ENCODE peak calls at places on chromosomes 4 and X, in seven cellular contexts. One of them, this sample, is unnamed.
A peak's percentile ranks its signal among the peaks of the same experiment; 100 is the strongest.

GRCh38 chrX:5458300-5458699 is 770.4 kb downstream of the NLGN4X start:
- DNase-seq in heart right ventricle: no peak
- DNase-seq in tibial nerve: no peak
- DNase-seq in body of pancreas: no peak
- DNase-seq in heart left ventricle: no peak
- DNase-seq in H9: peak; percentile 29
- DNase-seq in gastrocnemius medialis: no peak
- DNase-seq in this sample: no peak

GRCh38 chr4:48173055-48173991 is 39.3 kb upstream of the TXK start:
- DNase-seq in heart right ventricle: no peak
- DNase-seq in tibial nerve: no peak
- DNase-seq in body of pancreas: no peak
- DNase-seq in heart left ventricle: no peak
- DNase-seq in H9: peak; percentile 36
- DNase-seq in gastrocnemius medialis: no peak
- DNase-seq in this sample: no peak

GRCh38 chr4:41957634-41958033 is 22.4 kb downstream of the TMEM33 start:
- DNase-seq in heart right ventricle: no peak
- DNase-seq in tibial nerve: no peak
- DNase-seq in body of pancreas: no peak
- DNase-seq in heart left ventricle: no peak
- DNase-seq in H9: no peak
- DNase-seq in gastrocnemius medialis: no peak
- DNase-seq in this sample: no peak

GRCh38 chr4:26323807-26324206 is 3.0 kb downstream of the RBPJ start:
- DNase-seq in heart right ventricle: no peak
- DNase-seq in tibial nerve: no peak
- DNase-seq in body of pancreas: no peak
- DNase-seq in heart left ventricle: no peak
- DNase-seq in H9: no peak
- DNase-seq in gastrocnemius medialis: no peak
- DNase-seq in this sample: no peak

GRCh38 chr4:14924945-14925344 is 77.3 kb upstream of the CPEB2 start:
- DNase-seq in heart right ventricle: no peak
- DNase-seq in tibial nerve: no peak
- DNase-seq in body of pancreas: no peak
- DNase-seq in heart left ventricle: no peak
- DNase-seq in H9: no peak
- DNase-seq in gastrocnemius medialis: no peak
- DNase-seq in this sample: no peak

GRCh38 chrX:135086197-135086854 is 34.0 kb downstream of the ETDB start:
- DNase-seq in heart right ventricle: no peak
- DNase-seq in tibial nerve: peak; percentile 38
- DNase-seq in body of pancreas: peak; percentile 54
- DNase-seq in heart left ventricle: no peak
- DNase-seq in H9: peak; percentile 53
- DNase-seq in gastrocnemius medialis: no peak
- DNase-seq in this sample: no peak

GRCh38 chrX:30607155-30607554 is 29.6 kb upstream of the TASL start:
- DNase-seq in heart right ventricle: no peak
- DNase-seq in tibial nerve: no peak
- DNase-seq in body of pancreas: no peak
- DNase-seq in heart left ventricle: no peak
- DNase-seq in H9: no peak
- DNase-seq in gastrocnemius medialis: no peak
- DNase-seq in this sample: no peak

GRCh38 chrX:42085836-42086235 is 162.5 kb upstream of the CASK start:
- DNase-seq in heart right ventricle: no peak
- DNase-seq in tibial nerve: no peak
- DNase-seq in body of pancreas: no peak
- DNase-seq in heart left ventricle: no peak
- DNase-seq in H9: no peak
- DNase-seq in gastrocnemius medialis: no peak
- DNase-seq in this sample: no peak

GRCh38 chr4:62709618-62710252 is 1509.6 kb downstream of the ADGRL3 start:
- DNase-seq in heart right ventricle: no peak
- DNase-seq in tibial nerve: no peak
- DNase-seq in body of pancreas: no peak
- DNase-seq in heart left ventricle: no peak
- DNase-seq in H9: no peak
- DNase-seq in gastrocnemius medialis: no peak
- DNase-seq in this sample: no peak

GRCh38 chr4:77073106-77073858 is 2.5 kb downstream of the CCNI start:
- DNase-seq in heart right ventricle: no peak
- DNase-seq in tibial nerve: no peak
- DNase-seq in body of pancreas: no peak
- DNase-seq in heart left ventricle: no peak
- DNase-seq in H9: no peak
- DNase-seq in gastrocnemius medialis: no peak
- DNase-seq in this sample: no peak

GRCh38 chr4:102868153-102868781 is 525 bp upstream of the CISD2 start:
- DNase-seq in heart right ventricle: peak; percentile 23
- DNase-seq in tibial nerve: peak; percentile 16
- DNase-seq in body of pancreas: no peak
- DNase-seq in heart left ventricle: no peak
- DNase-seq in H9: no peak
- DNase-seq in gastrocnemius medialis: no peak
- DNase-seq in this sample: no peak

GRCh38 chr4:117796677-117797076 is 237.6 kb upstream of the NDST3 start:
- DNase-seq in heart right ventricle: no peak
- DNase-seq in tibial nerve: no peak
- DNase-seq in body of pancreas: no peak
- DNase-seq in heart left ventricle: no peak
- DNase-seq in H9: no peak
- DNase-seq in gastrocnemius medialis: no peak
- DNase-seq in this sample: no peak

GRCh38 chr4:54433686-54434085 is 204.6 kb downstream of the PDGFRA start:
- DNase-seq in heart right ventricle: no peak
- DNase-seq in tibial nerve: no peak
- DNase-seq in body of pancreas: no peak
- DNase-seq in heart left ventricle: no peak
- DNase-seq in H9: peak; percentile 39
- DNase-seq in gastrocnemius medialis: no peak
- DNase-seq in this sample: no peak

GRCh38 chr4:25843340-25844097 is 19.3 kb downstream of the SEL1L3 start:
- DNase-seq in heart right ventricle: peak; percentile 37
- DNase-seq in tibial nerve: no peak
- DNase-seq in body of pancreas: peak; percentile 51
- DNase-seq in heart left ventricle: peak; percentile 73
- DNase-seq in H9: no peak
- DNase-seq in gastrocnemius medialis: no peak
- DNase-seq in this sample: no peak

GRCh38 chr4:110614173-110614948 is 8.5 kb downstream of the PITX2 start:
- DNase-seq in heart right ventricle: no peak
- DNase-seq in tibial nerve: no peak
- DNase-seq in body of pancreas: no peak
- DNase-seq in heart left ventricle: no peak
- DNase-seq in H9: peak; percentile 90
- DNase-seq in gastrocnemius medialis: no peak
- DNase-seq in this sample: no peak

GRCh38 chrX:118698516-118699247 is 28.7 kb upstream of the IL13RA1 start:
- DNase-seq in heart right ventricle: no peak
- DNase-seq in tibial nerve: no peak
- DNase-seq in body of pancreas: no peak
- DNase-seq in heart left ventricle: no peak
- DNase-seq in H9: no peak
- DNase-seq in gastrocnemius medialis: no peak
- DNase-seq in this sample: no peak

GRCh38 chrX:10325606-10326005 is 168.8 kb downstream of the CLCN4 start:
- DNase-seq in heart right ventricle: no peak
- DNase-seq in tibial nerve: no peak
- DNase-seq in body of pancreas: no peak
- DNase-seq in heart left ventricle: no peak
- DNase-seq in H9: no peak
- DNase-seq in gastrocnemius medialis: no peak
- DNase-seq in this sample: no peak

GRCh38 chrX:10329984-10330383 is 173.2 kb downstream of the CLCN4 start:
- DNase-seq in heart right ventricle: no peak
- DNase-seq in tibial nerve: no peak
- DNase-seq in body of pancreas: no peak
- DNase-seq in heart left ventricle: no peak
- DNase-seq in H9: no peak
- DNase-seq in gastrocnemius medialis: no peak
- DNase-seq in this sample: no peak

GRCh38 chrX:10327651-10328050 is 170.9 kb downstream of the CLCN4 start:
- DNase-seq in heart right ventricle: no peak
- DNase-seq in tibial nerve: no peak
- DNase-seq in body of pancreas: no peak
- DNase-seq in heart left ventricle: no peak
- DNase-seq in H9: peak; percentile 51
- DNase-seq in gastrocnemius medialis: no peak
- DNase-seq in this sample: no peak

DNA sequence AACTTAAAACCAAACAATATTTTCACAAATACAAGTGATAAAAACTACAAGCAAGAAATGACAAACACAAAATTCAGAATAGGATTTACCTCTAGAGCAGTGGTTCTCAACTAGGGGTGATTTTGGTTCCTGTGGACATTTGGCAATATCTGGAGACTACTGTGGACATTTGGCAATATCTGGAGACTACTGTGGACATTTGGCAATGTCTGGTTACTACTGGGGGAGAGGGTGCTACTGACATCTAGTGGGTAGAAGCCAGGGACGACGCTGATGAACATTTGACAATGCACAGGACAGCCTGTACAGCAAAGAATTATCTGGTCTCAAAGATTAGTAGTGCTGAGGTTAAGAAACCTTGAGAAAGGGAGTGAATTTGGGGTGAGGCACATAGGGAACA is 169.8 kb downstream of the CLCN4 start:
- DNase-seq in heart right ventricle: no peak
- DNase-seq in tibial nerve: no peak
- DNase-seq in body of pancreas: no peak
- DNase-seq in heart left ventricle: no peak
- DNase-seq in H9: no peak
- DNase-seq in gastrocnemius medialis: peak; percentile 3
- DNase-seq in this sample: no peak
- TF ChIP-seq CTCF in heart right ventricle: peak; percentile 28
- TF ChIP-seq CTCF in tibial nerve: no peak
- TF ChIP-seq CTCF in body of pancreas: no peak
- TF ChIP-seq CTCF in heart left ventricle: peak; percentile 22
- TF ChIP-seq CTCF in H9: peak; percentile 23
- TF ChIP-seq CTCF in gastrocnemius medialis: no peak
- TF ChIP-seq CTCF in this sample: no peak

GRCh38 chr4:73431813-73432168 is 4.2 kb upstream of the AFP start:
- DNase-seq in heart right ventricle: no peak
- DNase-seq in tibial nerve: no peak
- DNase-seq in body of pancreas: no peak
- DNase-seq in heart left ventricle: no peak
- DNase-seq in H9: no peak
- DNase-seq in gastrocnemius medialis: no peak
- DNase-seq in this sample: no peak

GRCh38 chr4:73435984-73436383 is at the start of gene AFP:
- DNase-seq in heart right ventricle: no peak
- DNase-seq in tibial nerve: no peak
- DNase-seq in body of pancreas: no peak
- DNase-seq in heart left ventricle: no peak
- DNase-seq in H9: no peak
- DNase-seq in gastrocnemius medialis: no peak
- DNase-seq in this sample: no peak

GRCh38 chr4:73434311-73434710 is 1.7 kb upstream of the AFP start:
- DNase-seq in heart right ventricle: no peak
- DNase-seq in tibial nerve: no peak
- DNase-seq in body of pancreas: no peak
- DNase-seq in heart left ventricle: no peak
- DNase-seq in H9: no peak
- DNase-seq in gastrocnemius medialis: no peak
- DNase-seq in this sample: no peak

GRCh38 chr4:73432169-73433000 is 3.6 kb upstream of the AFP start:
- DNase-seq in heart right ventricle: no peak
- DNase-seq in tibial nerve: no peak
- DNase-seq in body of pancreas: no peak
- DNase-seq in heart left ventricle: no peak
- DNase-seq in H9: no peak
- DNase-seq in gastrocnemius medialis: no peak
- DNase-seq in this sample: no peak

DNA sequence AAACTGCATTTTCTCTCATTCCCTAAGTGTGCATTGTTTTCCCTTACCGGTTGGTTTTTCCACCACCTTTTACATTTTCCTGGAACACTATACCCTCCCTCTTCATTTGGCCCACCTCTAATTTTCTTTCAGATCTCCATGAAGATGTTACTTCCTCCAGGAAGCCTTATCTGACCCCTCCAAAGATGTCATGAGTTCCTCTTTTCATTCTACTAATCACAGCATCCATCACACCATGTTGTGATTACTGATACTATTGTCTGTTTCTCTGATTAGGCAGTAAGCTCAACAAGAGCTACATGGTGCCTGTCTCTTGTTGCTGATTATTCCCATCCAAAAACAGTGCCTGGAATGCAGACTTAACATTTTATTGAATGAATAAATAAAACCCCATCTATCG is 2.9 kb upstream of the AFP start:
- DNase-seq in heart right ventricle: no peak
- DNase-seq in tibial nerve: no peak
- DNase-seq in body of pancreas: no peak
- DNase-seq in heart left ventricle: no peak
- DNase-seq in H9: no peak
- DNase-seq in gastrocnemius medialis: no peak
- DNase-seq in this sample: no peak
- H3K27ac ChIP-seq in heart right ventricle: no peak overlapping the region
- H3K27ac ChIP-seq in tibial nerve: no peak overlapping the region
- H3K27ac ChIP-seq in body of pancreas: no peak overlapping the region
- H3K27ac ChIP-seq in heart left ventricle: no peak overlapping the region
- H3K27ac ChIP-seq in H9: no peak overlapping the region
- H3K27ac ChIP-seq in gastrocnemius medialis: no peak overlapping the region
- H3K27ac ChIP-seq in this sample: no peak overlapping the region

DNA sequence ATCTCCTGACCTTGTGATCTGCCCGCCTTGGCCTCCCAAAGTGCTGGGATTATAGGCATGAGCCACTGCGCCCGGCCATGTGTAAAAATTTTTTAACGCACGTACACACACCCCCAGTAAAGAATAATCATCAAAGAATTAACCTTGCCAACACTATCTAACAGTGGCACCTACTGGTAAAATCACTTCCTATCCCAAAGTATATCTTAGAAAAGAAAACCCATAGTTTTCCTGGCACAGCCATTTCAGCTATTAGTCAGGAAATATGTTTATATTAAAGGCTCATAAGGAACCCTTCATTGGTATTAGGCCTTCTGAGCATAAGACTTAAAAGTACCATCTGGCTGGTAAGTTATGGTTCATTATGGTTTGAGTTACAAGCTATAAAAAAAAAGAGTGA is 14.1 kb downstream of the S100G start:
- DNase-seq in heart right ventricle: no peak
- DNase-seq in tibial nerve: no peak
- DNase-seq in body of pancreas: no peak
- DNase-seq in heart left ventricle: no peak
- DNase-seq in H9: no peak
- DNase-seq in gastrocnemius medialis: no peak
- DNase-seq in this sample: no peak
- TF ChIP-seq CTCF in heart right ventricle: no peak
- TF ChIP-seq CTCF in tibial nerve: no peak
- TF ChIP-seq CTCF in body of pancreas: no peak
- TF ChIP-seq CTCF in heart left ventricle: no peak
- TF ChIP-seq CTCF in H9: no peak
- TF ChIP-seq CTCF in gastrocnemius medialis: no peak
- TF ChIP-seq CTCF in this sample: no peak

DNA sequence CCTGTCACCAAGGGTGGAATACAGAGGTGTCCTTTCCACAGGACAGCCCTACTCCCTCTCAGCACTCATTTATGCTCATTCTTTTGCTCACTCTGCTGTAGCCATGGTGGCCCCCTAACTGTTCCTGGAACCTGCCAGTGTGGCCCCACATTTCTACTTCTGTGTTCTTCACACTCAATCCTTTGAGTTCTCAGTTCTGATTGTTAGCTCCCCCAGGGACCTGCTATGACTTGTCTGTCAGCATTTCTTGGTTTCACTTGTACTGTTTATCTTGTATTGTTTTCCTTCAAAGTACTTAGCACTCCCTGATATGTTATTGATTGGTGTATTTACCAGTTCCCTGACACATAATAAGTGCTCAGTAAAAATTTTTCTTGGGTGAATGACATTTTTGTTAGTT is 14.9 kb downstream of the VBP1 start:
- DNase-seq in heart right ventricle: no peak
- DNase-seq in tibial nerve: no peak
- DNase-seq in body of pancreas: no peak
- DNase-seq in heart left ventricle: no peak
- DNase-seq in H9: no peak
- DNase-seq in gastrocnemius medialis: no peak
- DNase-seq in this sample: no peak
- H3K27ac ChIP-seq in heart right ventricle: no peak overlapping the region
- H3K27ac ChIP-seq in tibial nerve: no peak overlapping the region
- H3K27ac ChIP-seq in body of pancreas: no peak overlapping the region
- H3K27ac ChIP-seq in heart left ventricle: no peak overlapping the region
- H3K27ac ChIP-seq in H9: no peak overlapping the region
- H3K27ac ChIP-seq in gastrocnemius medialis: no peak overlapping the region
- H3K27ac ChIP-seq in this sample: no peak overlapping the region

This sample was measured in vagina.